ENCODE peak calls at places on chromosomes 11 and 22, in six cellular contexts. O, H, L, E, M and S are unnamed samples.

GRCh38 chr11:118884613-118885274 is 1.1 kb downstream of the CXCR5 start:
- DNase-seq in M (no peak), L (no peak), O (no peak), H (no peak), E (no peak), S (peak; percentile 51)

GRCh38 chr11:27296406-27296994 is 66.5 kb downstream of the CCDC34 start:
- DNase-seq in M (no peak), H (peak; percentile 43), L (no peak), E (no peak), O (no peak), S (peak; percentile 46)

GRCh38 chr22:22210889-22211833 is 33.4 kb upstream of the VPREB1 start:
- DNase-seq in L (no peak), M (no peak), H (no peak), E (no peak), O (peak; percentile 36), S (no peak)

GRCh38 chr11:67301951-67302516 is 1.3 kb upstream of the SSH3 start:
- DNase-seq in L (no peak), H (peak; percentile 43), M (no peak), O (no peak), E (no peak), S (no peak)

GRCh38 chr11:2750601-2751522 is 51.1 kb upstream of the KCNQ1OT1 start:
- DNase-seq in H (peak; percentile 53), E (no peak), L (no peak), O (no peak), M (no peak), S (no peak)

GRCh38 chr11:76166314-76166713 is 40.0 kb downstream of the WNT11 start:
- DNase-seq in E (no peak), O (peak; percentile 50), M (no peak), H (no peak), L (no peak), S (no peak)

GRCh38 chr11:70527429-70528045 is 129.2 kb downstream of the CTTN start:
- DNase-seq in L (no peak), M (no peak), H (no peak), E (no peak), O (no peak), S (no peak)

GRCh38 chr11:64872790-64873488 is 5.5 kb downstream of the EHD1 start:
- DNase-seq in H (no peak), E (no peak), M (no peak), L (no peak), O (no peak), S (peak; percentile 58)

GRCh38 chr11:68312117-68312779 is at the start of gene LRP5:
- DNase-seq in H (peak; percentile 66), E (peak; percentile 17), M (no peak), L (peak; percentile 38), O (no peak), S (peak; percentile 16)

GRCh38 chr22:45318558-45319318 is 9.0 kb downstream of the FAM118A start:
- DNase-seq in H (no peak), L (no peak), E (peak; percentile 75), M (no peak), O (peak; percentile 61), S (peak; percentile 10)

GRCh38 chr11:69540118-69541000 is 58.9 kb downstream of the LINC01488 start:
- DNase-seq in H (no peak), M (no peak), L (no peak), O (no peak), E (no peak), S (no peak)

GRCh38 chr11:76209671-76209955 is 3.3 kb upstream of the WNT11 start:
- DNase-seq in E (no peak), H (no peak), M (no peak), L (no peak), O (no peak), S (no peak)

GRCh38 chr11:99670268-99670667 is 649.5 kb downstream of the CNTN5 start:
- DNase-seq in E (no peak), M (no peak), O (no peak), L (no peak), H (no peak), S (no peak)

GRCh38 chr22:22341736-22342135 is 97.2 kb downstream of the VPREB1 start:
- DNase-seq in M (no peak), E (no peak), H (no peak), O (no peak), L (no peak), S (no peak)

GRCh38 chr11:65170058-65170534 is at the start of gene SPDYC:
- DNase-seq in E (no peak), M (no peak), H (peak; percentile 96), O (no peak), L (no peak), S (no peak)

GRCh38 chr11:47177229-47177845 is 658 bp upstream of the ARFGAP2 start:
- DNase-seq in L (peak; percentile 54), E (peak; percentile 82), M (peak; percentile 66), H (peak; percentile 61), O (peak; percentile 75), S (peak; percentile 94)

GRCh38 chr11:47715082-47715669 is at the start of gene AGBL2:
- DNase-seq in E (peak; percentile 79), H (no peak), L (peak; percentile 53), O (peak; percentile 92), M (no peak), S (peak; percentile 85)

GRCh38 chr22:49333206-49333605 is 494.5 kb downstream of the BRD1 start:
- DNase-seq in M (no peak), H (no peak), E (no peak), O (peak; percentile 6), L (no peak), S (no peak)

GRCh38 chr11:72229336-72229924 is 4.9 kb downstream of the INPPL1 start:
- DNase-seq in E (no peak), M (no peak), H (no peak), L (no peak), O (peak; percentile 16), S (no peak)